ENCODE peak calls at places on chromosomes 2 and 18, in six cellular contexts. R is adrenal gland, B is spleen, M is upper lobe of right lung, I is epithelial cell of esophagus, G is sigmoid colon. K is an unnamed sample.

GRCh38 chr2:187989925-187990623 is 301.6 kb upstream of the GULP1 start:
- DNase-seq in R (no peak), B (no peak), M (no peak), I (peak; percentile 79), G (no peak), K (no peak)

GRCh38 chr2:21317131-21317530 is 193.4 kb downstream of the TDRD15 start:
- DNase-seq in R (peak; percentile 61), B (no peak), M (no peak), I (peak; percentile 29), G (peak; percentile 64), K (peak; percentile 19)

GRCh38 chr2:26850002-26850431 is 2.1 kb downstream of the DPYSL5 start:
- DNase-seq in R (no peak), B (no peak), M (no peak), I (no peak), G (no peak), K (no peak)

GRCh38 chr2:102304711-102305591 is 6.4 kb upstream of the IL1RL1 start:
- DNase-seq in R (no peak), B (no peak), M (no peak), I (no peak), G (no peak), K (no peak)

GRCh38 chr2:190596998-190597397 is 51.9 kb upstream of the NAB1 start:
- DNase-seq in R (no peak), B (no peak), M (no peak), I (peak; percentile 75), G (no peak), K (no peak)

GRCh38 chr18:55546873-55547704 is 40.9 kb downstream of the TCF4 start:
- DNase-seq in R (no peak), B (no peak), M (no peak), I (peak; percentile 30), G (peak; percentile 64), K (no peak)

GRCh38 chr2:240323601-240324291 is 111.7 kb upstream of the GPC1 start:
- DNase-seq in R (no peak), B (no peak), M (no peak), I (no peak), G (no peak), K (no peak)

GRCh38 chr2:96866986-96867755 is 2.7 kb downstream of the SEMA4C start:
- DNase-seq in R (no peak), B (peak; percentile 69), M (no peak), I (no peak), G (peak; percentile 72), K (no peak)

GRCh38 chr2:153373510-153374279 is 104.9 kb downstream of the RPRM start:
- DNase-seq in R (no peak), B (no peak), M (no peak), I (no peak), G (no peak), K (no peak)

GRCh38 chr2:624096-624495 is 53.1 kb downstream of the TMEM18 start:
- DNase-seq in R (no peak), B (no peak), M (no peak), I (no peak), G (no peak), K (no peak)

GRCh38 chr2:222952204-222952603 is 91.4 kb downstream of the ACSL3 start:
- DNase-seq in R (no peak), B (no peak), M (no peak), I (no peak), G (no peak), K (no peak)

GRCh38 chr2:227782804-227783203 is 30.8 kb upstream of the CCL20 start:
- DNase-seq in R (no peak), B (no peak), M (no peak), I (no peak), G (no peak), K (no peak)

GRCh38 chr18:35415511-35416427 is 38.6 kb upstream of the ZNF396 start:
- DNase-seq in R (no peak), B (no peak), M (no peak), I (no peak), G (no peak), K (no peak)

GRCh38 chr2:240916571-240917008 is 10.5 kb downstream of the CROCC2 start:
- DNase-seq in R (peak; percentile 14), B (peak; percentile 85), M (peak; percentile 76), I (peak; percentile 13), G (peak; percentile 72), K (no peak)

DNA sequence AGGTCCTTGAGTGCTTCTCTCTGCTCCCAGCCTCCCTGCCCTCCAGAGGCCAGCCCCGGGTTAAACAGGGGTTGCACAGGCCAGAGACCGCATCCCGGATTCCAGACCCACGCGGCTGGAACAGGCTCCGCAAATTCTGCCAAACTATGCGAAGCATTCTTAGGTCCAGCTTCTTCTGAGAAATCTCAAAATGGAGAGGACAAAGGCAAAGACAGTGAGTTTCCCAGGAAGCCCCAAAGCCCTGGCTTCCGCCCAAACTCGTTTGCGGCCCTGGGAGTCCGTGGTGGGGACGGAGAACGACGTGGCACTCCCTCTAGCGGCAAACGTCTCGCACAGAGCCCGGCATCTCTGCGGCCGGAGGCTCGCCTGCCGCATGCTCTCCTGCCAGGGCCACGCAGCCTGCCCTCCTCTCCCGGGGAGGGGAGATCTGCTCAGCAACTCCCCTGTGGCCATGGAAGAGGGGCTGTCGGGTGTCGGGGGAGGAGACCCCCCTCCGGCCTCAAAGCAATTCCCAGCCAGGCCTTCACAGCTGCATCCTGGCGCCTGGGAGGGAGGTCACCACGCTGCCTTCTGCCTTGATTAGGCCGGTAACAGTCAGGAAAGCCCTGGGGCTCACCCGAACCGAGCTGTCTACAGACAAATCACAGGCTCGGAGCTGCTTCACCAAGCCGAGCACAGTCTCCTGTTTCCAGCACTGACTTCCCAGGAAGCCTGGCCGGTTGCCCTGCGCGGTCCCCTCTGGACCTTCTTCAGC is 33.4 kb upstream of the KLHL29 start:
- DNase-seq in R (peak; percentile 78), B (peak; percentile 86), M (peak; percentile 90), I (peak; percentile 68), G (peak; percentile 94), K (peak; percentile 57)
- TF ChIP-seq CTCF in R (peak; percentile 82), B (peak; percentile 63), M (peak; percentile 84), I (peak; percentile 84), G (peak; percentile 77), K (peak; percentile 95)

GRCh38 chr2:13413989-13414388 is 697.3 kb downstream of the TRIB2 start:
- DNase-seq in R (no peak), B (no peak), M (no peak), I (peak; percentile 15), G (no peak), K (no peak)

DNA sequence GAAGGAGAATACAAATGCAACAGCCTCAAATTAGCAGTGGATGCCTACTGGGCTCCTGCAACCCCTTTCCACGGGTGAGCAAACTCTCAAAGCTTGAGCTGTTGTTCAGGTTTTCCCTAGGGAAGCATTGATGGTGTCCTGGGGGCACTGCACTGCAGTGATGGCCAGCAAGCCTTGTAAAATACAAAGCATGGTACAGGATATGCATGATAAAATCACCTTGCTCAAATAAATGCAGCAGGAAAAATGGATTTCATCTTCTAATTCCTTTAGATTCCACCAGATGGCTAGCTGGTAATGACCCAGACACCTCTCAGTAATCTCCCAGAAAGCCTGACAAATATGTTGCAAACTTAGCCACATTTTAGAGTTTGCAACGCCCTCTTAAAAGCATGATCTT is 698.2 kb downstream of the TRIB2 start:
- DNase-seq in R (no peak), B (no peak), M (no peak), I (no peak), G (no peak), K (no peak)
- TF ChIP-seq CTCF in R (no peak), B (no peak), M (no peak), I (peak; percentile 4), G (no peak), K (no peak)

GRCh38 chr2:184644685-184645084 is 46.4 kb downstream of the ZNF804A start:
- DNase-seq in R (no peak), B (no peak), M (no peak), I (peak; percentile 34), G (no peak), K (no peak)
- TF ChIP-seq CTCF in R (no peak), B (no peak), M (no peak), I (no peak), G (no peak), K (no peak)

GRCh38 chr18:2293109-2293839 is 278.0 kb downstream of the METTL4 start:
- DNase-seq in R (no peak), B (no peak), M (no peak), I (peak; percentile 5), G (no peak), K (no peak)
- TF ChIP-seq CTCF in R (no peak), B (no peak), M (no peak), I (no peak), G (no peak), K (no peak)

GRCh38 chr2:203240491-203240890 is 1.7 kb downstream of the CYP20A1 start:
- DNase-seq in R (no peak), B (no peak), M (no peak), I (no peak), G (no peak), K (no peak)

GRCh38 chr2:203237501-203238238 is 1.1 kb upstream of the CYP20A1 start:
- DNase-seq in R (no peak), B (no peak), M (no peak), I (no peak), G (no peak), K (no peak)

GRCh38 chr2:203242518-203242917 is 3.7 kb downstream of the CYP20A1 start:
- DNase-seq in R (no peak), B (no peak), M (no peak), I (no peak), G (no peak), K (no peak)

GRCh38 chr2:203238329-203238710 is 498 bp upstream of the CYP20A1 start:
- DNase-seq in R (peak; percentile 32), B (no peak), M (no peak), I (no peak), G (no peak), K (no peak)

DNA sequence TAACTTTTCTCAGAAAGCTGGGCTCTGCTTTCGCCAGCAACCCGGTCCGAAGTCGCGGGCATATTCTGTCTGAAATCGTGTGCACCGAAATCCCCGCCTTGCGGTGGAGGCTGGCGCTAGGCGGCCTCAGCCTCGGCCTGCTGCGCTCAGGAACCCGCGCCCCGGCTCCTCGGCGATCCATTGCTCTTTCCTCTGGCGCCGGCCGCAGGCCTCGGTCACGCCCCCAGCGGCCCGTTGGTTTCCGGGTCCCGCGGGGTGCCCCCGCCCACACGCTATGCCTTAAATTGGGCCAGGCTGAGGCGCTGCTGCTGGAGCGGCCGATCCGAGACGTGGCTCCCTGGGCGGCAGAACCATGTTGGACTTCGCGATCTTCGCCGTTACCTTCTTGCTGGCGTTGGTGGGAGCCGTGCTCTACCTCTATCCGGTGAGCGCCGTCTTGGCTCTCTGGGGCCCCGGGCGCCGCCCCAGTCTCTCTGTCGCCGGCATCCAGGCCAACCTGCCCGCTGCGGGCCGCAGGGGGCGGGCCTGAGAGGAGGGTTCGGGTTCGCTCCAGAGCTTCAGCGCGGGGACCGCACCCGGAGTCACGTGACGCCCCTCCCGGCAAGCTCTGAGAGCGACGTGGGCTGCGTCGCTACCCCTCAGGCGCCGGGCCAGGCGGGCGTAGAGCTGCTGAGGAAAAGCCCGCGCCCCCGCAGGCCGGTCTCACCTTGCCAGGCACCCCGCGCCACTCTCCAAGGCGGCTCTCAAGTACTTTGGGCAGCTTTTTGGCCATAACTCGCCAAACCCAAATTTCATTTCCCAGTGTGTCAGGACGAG is at the start of gene CYP20A1:
- DNase-seq in R (peak; percentile 96), B (peak; percentile 100), M (peak; percentile 99), I (peak; percentile 97), G (peak; percentile 98), K (peak; percentile 92)
- TF ChIP-seq CTCF in R (peak; percentile 33), B (peak; percentile 32), M (peak; percentile 31), I (peak; percentile 46), G (peak; percentile 42), K (peak; percentile 46)

K was measured in progenitor cell of endocrine pancreas.